ENCODE peak calls at places on chromosomes 6 and 20, in four cellular contexts. One of them, this sample, is unnamed.

GRCh38 chr6:152993847-152994246 is 8.7 kb downstream of the MTRF1L start:
- DNase-seq in K562: no peak
- DNase-seq in GM12878: no peak
- DNase-seq in H1: no peak
- DNase-seq in this sample: no peak

GRCh38 chr20:1446536-1446935 is 20.1 kb downstream of the NSFL1C start:
- DNase-seq in K562: no peak
- DNase-seq in GM12878: no peak
- DNase-seq in H1: no peak
- DNase-seq in this sample: no peak

GRCh38 chr20:1800777-1801176 is 94.4 kb upstream of the SIRPA start:
- DNase-seq in K562: peak; percentile 2
- DNase-seq in GM12878: no peak
- DNase-seq in H1: no peak
- DNase-seq in this sample: no peak

GRCh38 chr6:11232968-11233626 is 629 bp upstream of the NEDD9 start:
- DNase-seq in K562: peak; percentile 13
- DNase-seq in GM12878: no peak
- DNase-seq in H1: no peak
- DNase-seq in this sample: peak; percentile 94

GRCh38 chr6:29200767-29201662 is 30.3 kb downstream of the OR2J2 start:
- DNase-seq in K562: no peak
- DNase-seq in GM12878: no peak
- DNase-seq in H1: no peak
- DNase-seq in this sample: no peak

GRCh38 chr6:133062077-133062476 is 179.1 kb upstream of the EYA4 start:
- DNase-seq in K562: no peak
- DNase-seq in GM12878: no peak
- DNase-seq in H1: no peak
- DNase-seq in this sample: no peak

GRCh38 chr20:52130406-52130805 is 61.2 kb downstream of the ZFP64 start:
- DNase-seq in K562: no peak
- DNase-seq in GM12878: no peak
- DNase-seq in H1: no peak
- DNase-seq in this sample: no peak

GRCh38 chr20:25280574-25281535 is 33.0 kb downstream of the PYGB start:
- DNase-seq in K562: no peak
- DNase-seq in GM12878: no peak
- DNase-seq in H1: no peak
- DNase-seq in this sample: no peak

GRCh38 chr6:2911171-2911570 is 8.1 kb upstream of the SERPINB9 start:
- DNase-seq in K562: no peak
- DNase-seq in GM12878: no peak
- DNase-seq in H1: no peak
- DNase-seq in this sample: no peak

GRCh38 chr20:19120569-19120968 is 91.9 kb upstream of the SLC24A3 start:
- DNase-seq in K562: no peak
- DNase-seq in GM12878: no peak
- DNase-seq in H1: no peak
- DNase-seq in this sample: no peak

GRCh38 chr6:15810618-15811017 is 147.8 kb upstream of the DTNBP1 start:
- DNase-seq in K562: no peak
- DNase-seq in GM12878: no peak
- DNase-seq in H1: no peak
- DNase-seq in this sample: no peak

DNA sequence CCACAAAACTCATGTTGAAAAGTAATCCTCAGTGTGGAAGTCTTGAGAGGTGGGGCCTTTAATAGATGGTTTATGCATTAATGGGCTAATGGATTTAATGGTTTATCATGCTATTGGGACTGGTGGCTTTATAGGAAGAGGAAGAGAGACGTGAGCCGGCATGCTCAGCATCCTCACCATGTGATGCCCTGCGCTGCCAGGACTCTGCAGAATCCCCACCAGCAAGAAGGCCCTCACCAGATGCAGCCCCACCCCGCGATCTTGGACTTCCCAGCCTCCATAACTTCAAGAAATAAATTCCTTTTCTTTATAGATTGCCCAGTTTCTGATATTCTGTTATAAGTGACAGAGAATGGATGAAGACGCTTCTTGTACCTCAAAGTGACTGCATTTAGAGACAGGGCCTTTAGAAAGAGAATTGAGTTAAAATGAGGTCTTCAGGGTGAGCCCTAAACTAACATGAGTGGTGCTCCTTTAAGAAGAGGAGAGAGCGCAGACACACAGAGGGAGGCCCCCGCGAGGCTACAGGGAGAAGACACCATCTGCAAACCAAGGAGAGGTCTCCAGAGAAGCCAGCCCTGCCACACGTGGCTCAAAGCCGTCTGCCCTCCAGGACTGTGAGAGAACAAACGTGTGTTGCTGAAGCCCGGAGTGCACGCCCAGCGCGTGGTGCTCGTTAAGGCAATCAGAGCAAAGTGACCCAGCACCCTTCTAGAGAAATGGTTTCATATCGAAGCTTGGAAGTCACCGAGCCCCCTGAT is 56.9 kb downstream of the IRF4 start:
- DNase-seq in K562: no peak
- DNase-seq in GM12878: no peak
- DNase-seq in H1: no peak
- DNase-seq in this sample: no peak
- TF ChIP-seq SP1 in K562: no peak
- TF ChIP-seq SP1 in GM12878: no peak
- TF ChIP-seq SP1 in H1: no peak
- TF ChIP-seq SP1 in this sample: no peak

GRCh38 chr6:150813993-150814359 is 51.5 kb upstream of the MTHFD1L start:
- DNase-seq in K562: no peak
- DNase-seq in GM12878: peak; percentile 69
- DNase-seq in H1: no peak
- DNase-seq in this sample: peak; percentile 18
- TF ChIP-seq EP300 in K562: no peak
- TF ChIP-seq EP300 in GM12878: peak; percentile 42
- TF ChIP-seq EP300 in H1: no peak
- TF ChIP-seq EP300 in this sample: no peak

GRCh38 chr6:53066059-53066406 is 829 bp downstream of the FBXO9 start:
- DNase-seq in K562: peak; percentile 61
- DNase-seq in GM12878: no peak
- DNase-seq in H1: no peak
- DNase-seq in this sample: no peak

GRCh38 chr6:53067307-53067706 is 2.1 kb downstream of the FBXO9 start:
- DNase-seq in K562: peak; percentile 46
- DNase-seq in GM12878: no peak
- DNase-seq in H1: no peak
- DNase-seq in this sample: no peak

GRCh38 chr6:53066874-53067273 is 1.7 kb downstream of the FBXO9 start:
- DNase-seq in K562: no peak
- DNase-seq in GM12878: no peak
- DNase-seq in H1: no peak
- DNase-seq in this sample: no peak

GRCh38 chr6:53064726-53065265 is 408 bp upstream of the FBXO9 start:
- DNase-seq in K562: peak; percentile 99
- DNase-seq in GM12878: peak; percentile 91
- DNase-seq in H1: peak; percentile 91
- DNase-seq in this sample: peak; percentile 98

DNA sequence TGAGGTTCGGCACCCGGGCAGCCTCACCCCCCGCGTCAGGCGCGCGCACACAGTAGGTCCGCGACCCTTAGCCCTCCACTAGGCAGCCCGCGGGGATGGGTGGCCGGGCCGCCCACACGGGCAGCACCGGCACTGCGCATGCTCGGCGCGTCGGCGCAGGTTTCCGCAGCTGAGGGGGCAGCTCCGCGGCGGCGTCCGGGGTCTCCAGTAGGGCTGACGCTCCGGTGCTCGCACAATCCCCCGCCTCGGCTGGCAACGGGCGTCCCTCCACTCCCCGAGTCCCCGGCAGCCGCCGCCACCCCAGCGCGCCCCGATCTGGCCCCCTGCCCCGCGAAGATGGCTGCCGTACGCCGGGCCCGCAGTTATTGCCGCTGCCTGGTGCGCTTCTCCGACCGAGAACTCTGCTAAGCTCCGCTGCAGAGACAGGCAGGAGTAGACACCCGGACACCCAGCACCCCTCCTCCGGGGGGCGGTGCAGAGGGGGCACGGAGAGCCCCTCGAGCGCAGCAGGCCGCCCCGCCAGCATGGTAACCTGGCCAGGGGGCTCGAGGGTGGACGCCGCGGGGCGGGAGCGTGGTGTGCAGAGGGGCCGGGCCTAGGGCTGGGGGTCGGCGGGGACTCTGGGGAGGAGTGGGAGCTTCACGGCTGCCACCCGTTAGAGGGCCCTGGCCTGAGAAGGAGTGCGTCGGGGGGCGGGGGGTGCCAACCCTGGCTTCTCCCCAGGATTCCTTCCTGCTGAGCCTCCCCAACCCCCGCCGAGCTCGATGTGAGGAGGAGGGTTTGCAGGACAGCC is at the start of gene FBXO9:
- DNase-seq in K562: peak; percentile 80
- DNase-seq in GM12878: no peak
- DNase-seq in H1: no peak
- DNase-seq in this sample: peak; percentile 58
- TF ChIP-seq SP1 in K562: no peak
- TF ChIP-seq SP1 in GM12878: no peak
- TF ChIP-seq SP1 in H1: no peak
- TF ChIP-seq SP1 in this sample: no peak

GRCh38 chr6:22819209-22819608 is 249.8 kb downstream of the HDGFL1 start:
- DNase-seq in K562: no peak
- DNase-seq in GM12878: no peak
- DNase-seq in H1: no peak
- DNase-seq in this sample: no peak

GRCh38 chr6:22826961-22827360 is 257.6 kb downstream of the HDGFL1 start:
- DNase-seq in K562: no peak
- DNase-seq in GM12878: no peak
- DNase-seq in H1: no peak
- DNase-seq in this sample: no peak

GRCh38 chr6:22827760-22828159 is 258.4 kb downstream of the HDGFL1 start:
- DNase-seq in K562: no peak
- DNase-seq in GM12878: no peak
- DNase-seq in H1: no peak
- DNase-seq in this sample: no peak

GRCh38 chr6:22825210-22825609 is 255.8 kb downstream of the HDGFL1 start:
- DNase-seq in K562: no peak
- DNase-seq in GM12878: no peak
- DNase-seq in H1: no peak
- DNase-seq in this sample: no peak

GRCh38 chr6:22821664-22822320 is 252.4 kb downstream of the HDGFL1 start:
- DNase-seq in K562: no peak
- DNase-seq in GM12878: no peak
- DNase-seq in H1: no peak
- DNase-seq in this sample: no peak
- TF ChIP-seq EP300 in K562: no peak
- TF ChIP-seq EP300 in GM12878: no peak
- TF ChIP-seq EP300 in H1: no peak
- TF ChIP-seq EP300 in this sample: no peak

DNA sequence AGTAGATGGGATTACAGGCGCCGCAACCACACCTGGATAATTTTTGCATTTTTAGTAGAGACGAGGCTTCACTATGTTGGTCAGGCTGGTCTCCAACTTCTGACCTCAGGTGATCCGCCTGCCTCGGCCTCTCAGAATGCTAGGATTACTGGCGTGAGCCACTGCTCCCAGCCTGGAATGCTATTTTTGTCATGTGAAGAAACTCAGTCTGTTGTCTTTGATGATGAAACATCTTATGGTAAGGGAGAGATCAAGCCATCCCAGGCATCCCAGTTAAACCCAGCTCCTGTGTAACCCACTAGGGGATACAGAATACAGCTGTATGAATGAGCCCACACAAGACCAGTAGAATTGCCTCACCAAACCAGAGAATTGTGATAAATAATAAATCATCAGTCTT is 83.6 kb upstream of the RBM24 start:
- DNase-seq in K562: no peak
- DNase-seq in GM12878: no peak
- DNase-seq in H1: no peak
- DNase-seq in this sample: no peak
- TF ChIP-seq SP1 in K562: no peak
- TF ChIP-seq SP1 in GM12878: no peak
- TF ChIP-seq SP1 in H1: no peak
- TF ChIP-seq SP1 in this sample: no peak

DNA sequence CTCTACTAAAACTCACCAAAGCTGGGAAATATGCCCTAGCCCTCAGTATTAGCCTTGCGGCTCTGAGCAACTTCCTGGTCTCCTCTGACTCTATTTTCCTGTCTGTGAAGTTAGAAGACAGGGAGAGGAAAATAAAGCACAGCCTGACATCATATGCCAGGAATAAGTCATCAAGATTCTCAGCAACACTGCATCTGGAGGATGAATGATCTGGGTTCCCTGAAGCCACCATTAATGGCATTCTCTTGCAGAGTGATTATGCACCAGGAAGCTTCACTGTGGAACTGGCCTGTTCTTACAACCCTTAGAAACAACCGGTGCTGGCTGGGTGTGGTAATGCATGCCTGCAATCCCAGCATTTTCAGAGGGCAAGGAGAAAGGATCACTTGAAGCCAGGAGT is 12.4 kb downstream of the ADGRF5 start:
- DNase-seq in K562: no peak
- DNase-seq in GM12878: no peak
- DNase-seq in H1: no peak
- DNase-seq in this sample: no peak
- TF ChIP-seq EP300 in K562: no peak
- TF ChIP-seq EP300 in GM12878: no peak
- TF ChIP-seq EP300 in H1: no peak
- TF ChIP-seq EP300 in this sample: no peak

GRCh38 chr6:37831457-37831856 is 11.9 kb downstream of the ZFAND3 start:
- DNase-seq in K562: no peak
- DNase-seq in GM12878: no peak
- DNase-seq in H1: no peak
- DNase-seq in this sample: no peak
- TF ChIP-seq SP1 in K562: no peak
- TF ChIP-seq SP1 in GM12878: no peak
- TF ChIP-seq SP1 in H1: no peak
- TF ChIP-seq SP1 in this sample: no peak

This sample was measured in HepG2.